ENCODE peak calls at places on chromosomes 13 and 19, in five cellular contexts. A is stimulated activated CD8-positive, alpha-beta memory T cell treated with anti-CD3 and anti-CD28 coated beads, Interleukin-12 subunit alpha, Interleukin-12 subunit beta, amount 100 ng/mL, for 4 hours; Q is amniotic stem cell; V is T follicular helper cell; B is activated CD4-positive, CD25-positive, alpha-beta regulatory T cell treated with anti-CD3 and anti-CD28 coated beads, Interleukin-2, amount 50 U/mL, for 16 hours. G is an unnamed sample.
A peak's percentile ranks its signal among the peaks of the same experiment; 100 is the strongest.

GRCh38 chr19:33098023-33098652 is 17.2 kb downstream of the GPATCH1 start:
- DNase-seq in V (no peak), B (no peak), A (no peak), Q (no peak), G (no peak)

GRCh38 chr13:36344173-36344572 is 2.0 kb downstream of the SPART start:
- DNase-seq in V (no peak), B (no peak), Q (no peak), A (no peak), G (no peak)

GRCh38 chr19:55410168-55410567 is 2.6 kb upstream of the UBE2S start:
- DNase-seq in B (no peak), A (no peak), V (no peak), Q (no peak), G (no peak)

GRCh38 chr19:853014-853553 is 981 bp downstream of the ELANE start:
- DNase-seq in A (no peak), Q (no peak), B (no peak), V (no peak), G (no peak)

GRCh38 chr13:34967851-34968562 is 25.9 kb downstream of the NBEA start:
- DNase-seq in Q (no peak), B (no peak), A (no peak), V (no peak), G (no peak)

GRCh38 chr13:52711277-52711676 is 28.3 kb downstream of the CNMD start:
- DNase-seq in A (no peak), V (no peak), B (no peak), Q (no peak), G (no peak)

GRCh38 chr13:103291226-103291625 is 225.0 kb upstream of the SLC10A2 start:
- DNase-seq in V (no peak), B (no peak), A (no peak), Q (no peak), G (no peak)

GRCh38 chr13:31431722-31432137 is 232.0 kb downstream of the B3GLCT start:
- DNase-seq in B (no peak), V (peak; percentile 15), Q (no peak), A (peak; percentile 7), G (peak; percentile 53)

GRCh38 chr19:7500811-7501450 is 12.1 kb upstream of the PEX11G start:
- DNase-seq in V (no peak), B (no peak), Q (no peak), A (no peak), G (peak; percentile 79)

GRCh38 chr19:8251025-8251472 is 41.9 kb downstream of the CERS4 start:
- DNase-seq in Q (no peak), A (no peak), B (no peak), V (no peak), G (no peak)

GRCh38 chr13:110555601-110556223 is 5.8 kb downstream of the RAB20 start:
- DNase-seq in V (no peak), A (no peak), B (no peak), Q (no peak), G (no peak)

GRCh38 chr13:20721058-20721453 is 17.6 kb downstream of the IL17D start:
- DNase-seq in B (no peak), A (no peak), V (no peak), Q (no peak), G (no peak)

GRCh38 chr19:3129112-3129511 is 6.7 kb upstream of the GNA15 start:
- DNase-seq in A (no peak), V (no peak), Q (peak; percentile 48), B (no peak), G (peak; percentile 27)

GRCh38 chr13:71712988-71713653 is 153.9 kb downstream of the DACH1 start:
- DNase-seq in A (no peak), B (no peak), V (no peak), Q (no peak), G (peak; percentile 69)

GRCh38 chr19:30116984-30117555 is 175.0 kb downstream of the URI1 start:
- DNase-seq in B (no peak), A (no peak), Q (no peak), V (no peak), G (no peak)

GRCh38 chr13:44188257-44188656 is 185.4 kb upstream of the SERP2 start:
- DNase-seq in A (no peak), V (no peak), B (no peak), Q (no peak), G (no peak)

GRCh38 chr13:112056284-112056727 is 10.6 kb upstream of the SOX1 start:
- DNase-seq in A (no peak), V (no peak), B (no peak), Q (no peak), G (no peak)

GRCh38 chr19:17575871-17576757 is 20.7 kb downstream of the COLGALT1 start:
- DNase-seq in A (no peak), Q (no peak), V (no peak), B (no peak), G (no peak)

GRCh38 chr19:18439025-18439909 is 1.3 kb upstream of the ISYNA1 start:
- DNase-seq in A (no peak), B (no peak), Q (no peak), V (no peak), G (no peak)

GRCh38 chr19:862529-863304 is 3.3 kb downstream of the CFD start:
- DNase-seq in B (peak; percentile 56), A (peak; percentile 49), V (peak; percentile 75), Q (no peak), G (peak; percentile 54)

GRCh38 chr19:33245948-33246728 is 20.5 kb upstream of the SLC7A10 start:
- DNase-seq in A (no peak), V (no peak), Q (no peak), B (no peak), G (no peak)

GRCh38 chr19:2532252-2533071 is 56.5 kb downstream of the GADD45B start:
- DNase-seq in B (no peak), V (no peak), Q (peak; percentile 71), A (no peak), G (no peak)

GRCh38 chr19:45657520-45658163 is 10.4 kb upstream of the GIPR start:
- DNase-seq in V (no peak), A (no peak), Q (no peak), B (no peak), G (peak; percentile 55)

GRCh38 chr13:102580552-102581169 is 16.1 kb upstream of the TPP2 start:
- DNase-seq in V (peak; percentile 15), B (peak; percentile 25), A (no peak), Q (peak; percentile 24), G (peak; percentile 66)

GRCh38 chr19:2719910-2720776 is 1.0 kb downstream of the DIRAS1 start:
- DNase-seq in Q (no peak), A (no peak), V (no peak), B (no peak), G (no peak)

GRCh38 chr13:43664700-43665191 is 122.0 kb downstream of the ENOX1 start:
- DNase-seq in B (no peak), V (no peak), A (no peak), Q (peak; percentile 42), G (peak; percentile 95)

GRCh38 chr19:42111811-42112210 is 20.4 kb downstream of the POU2F2 start:
- DNase-seq in B (no peak), Q (no peak), V (no peak), A (no peak), G (no peak)

GRCh38 chr13:94454906-94455305 is 24.6 kb downstream of the DCT start:
- DNase-seq in A (no peak), V (no peak), B (no peak), Q (no peak), G (no peak)

GRCh38 chr13:25963681-25964080 is 88.1 kb downstream of the SHISA2 start:
- DNase-seq in A (no peak), Q (no peak), B (no peak), V (no peak), G (no peak)

G was measured in SK-N-DZ.